ENCODE peak calls at places on chromosomes 2 and 18, in nine cellular contexts. One of them, this sample, is unnamed.

GRCh38 chr2:98026927-98027522 is 31.3 kb upstream of the TMEM131 start:
- DNase-seq in colonic mucosa: peak; percentile 15
- DNase-seq in tibial artery: no peak
- DNase-seq in brain microvascular endothelial cell: no peak
- DNase-seq in neural progenitor cell: no peak
- DNase-seq in ovary: no peak
- DNase-seq in right lobe of liver: no peak
- DNase-seq in right cardiac atrium: no peak
- DNase-seq in mesenchymal stem cell: no peak
- DNase-seq in this sample: no peak

GRCh38 chr2:172901913-172902312 is 166.3 kb downstream of the RAPGEF4 start:
- DNase-seq in colonic mucosa: no peak
- DNase-seq in tibial artery: no peak
- DNase-seq in brain microvascular endothelial cell: no peak
- DNase-seq in neural progenitor cell: no peak
- DNase-seq in ovary: no peak
- DNase-seq in right lobe of liver: no peak
- DNase-seq in right cardiac atrium: no peak
- DNase-seq in mesenchymal stem cell: no peak
- DNase-seq in this sample: no peak

GRCh38 chr2:119462574-119462973 is 30.9 kb downstream of the TMEM37 start:
- DNase-seq in colonic mucosa: no peak
- DNase-seq in tibial artery: no peak
- DNase-seq in brain microvascular endothelial cell: no peak
- DNase-seq in neural progenitor cell: no peak
- DNase-seq in ovary: no peak
- DNase-seq in right lobe of liver: no peak
- DNase-seq in right cardiac atrium: no peak
- DNase-seq in mesenchymal stem cell: no peak
- DNase-seq in this sample: no peak

GRCh38 chr18:75284566-75284965 is 74.0 kb downstream of the TSHZ1 start:
- DNase-seq in colonic mucosa: no peak
- DNase-seq in tibial artery: no peak
- DNase-seq in brain microvascular endothelial cell: no peak
- DNase-seq in neural progenitor cell: no peak
- DNase-seq in ovary: no peak
- DNase-seq in right lobe of liver: no peak
- DNase-seq in right cardiac atrium: no peak
- DNase-seq in mesenchymal stem cell: no peak
- DNase-seq in this sample: no peak

GRCh38 chr18:4319738-4320677 is 135.1 kb downstream of the DLGAP1 start:
- DNase-seq in colonic mucosa: no peak
- DNase-seq in tibial artery: no peak
- DNase-seq in brain microvascular endothelial cell: no peak
- DNase-seq in neural progenitor cell: no peak
- DNase-seq in ovary: no peak
- DNase-seq in right lobe of liver: no peak
- DNase-seq in right cardiac atrium: no peak
- DNase-seq in mesenchymal stem cell: no peak
- DNase-seq in this sample: no peak

GRCh38 chr18:37254256-37254880 is 311.2 kb downstream of the CELF4 start:
- DNase-seq in colonic mucosa: no peak
- DNase-seq in tibial artery: no peak
- DNase-seq in brain microvascular endothelial cell: no peak
- DNase-seq in neural progenitor cell: no peak
- DNase-seq in ovary: no peak
- DNase-seq in right lobe of liver: no peak
- DNase-seq in right cardiac atrium: no peak
- DNase-seq in mesenchymal stem cell: no peak
- DNase-seq in this sample: peak; percentile 26

GRCh38 chr2:112996635-112997034 is 8.6 kb upstream of the IL36A start:
- DNase-seq in colonic mucosa: no peak
- DNase-seq in tibial artery: no peak
- DNase-seq in brain microvascular endothelial cell: no peak
- DNase-seq in neural progenitor cell: no peak
- DNase-seq in ovary: no peak
- DNase-seq in right lobe of liver: no peak
- DNase-seq in right cardiac atrium: no peak
- DNase-seq in mesenchymal stem cell: no peak
- DNase-seq in this sample: no peak

GRCh38 chr2:17719562-17720371 is 33.8 kb downstream of the SMC6 start:
- DNase-seq in colonic mucosa: no peak
- DNase-seq in tibial artery: no peak
- DNase-seq in brain microvascular endothelial cell: no peak
- DNase-seq in neural progenitor cell: peak; percentile 4
- DNase-seq in ovary: no peak
- DNase-seq in right lobe of liver: no peak
- DNase-seq in right cardiac atrium: no peak
- DNase-seq in mesenchymal stem cell: peak; percentile 29
- DNase-seq in this sample: no peak

GRCh38 chr2:97900806-97901205 is 94.9 kb downstream of the TMEM131 start:
- DNase-seq in colonic mucosa: no peak
- DNase-seq in tibial artery: no peak
- DNase-seq in brain microvascular endothelial cell: peak; percentile 33
- DNase-seq in neural progenitor cell: no peak
- DNase-seq in ovary: no peak
- DNase-seq in right lobe of liver: no peak
- DNase-seq in right cardiac atrium: no peak
- DNase-seq in mesenchymal stem cell: peak; percentile 6
- DNase-seq in this sample: no peak

GRCh38 chr2:232913903-232914302 is 43.8 kb downstream of the SNORC start:
- DNase-seq in colonic mucosa: no peak
- DNase-seq in tibial artery: no peak
- DNase-seq in brain microvascular endothelial cell: no peak
- DNase-seq in neural progenitor cell: no peak
- DNase-seq in ovary: no peak
- DNase-seq in right lobe of liver: no peak
- DNase-seq in right cardiac atrium: no peak
- DNase-seq in mesenchymal stem cell: no peak
- DNase-seq in this sample: no peak

GRCh38 chr2:167438206-167438605 is 549.9 kb downstream of the XIRP2 start:
- DNase-seq in colonic mucosa: peak; percentile 29
- DNase-seq in tibial artery: no peak
- DNase-seq in brain microvascular endothelial cell: peak; percentile 76
- DNase-seq in neural progenitor cell: no peak
- DNase-seq in ovary: no peak
- DNase-seq in right lobe of liver: no peak
- DNase-seq in right cardiac atrium: no peak
- DNase-seq in mesenchymal stem cell: peak; percentile 78
- DNase-seq in this sample: no peak

GRCh38 chr18:79588131-79588635 is 91.4 kb upstream of the CTDP1 start:
- DNase-seq in colonic mucosa: no peak
- DNase-seq in tibial artery: peak; percentile 23
- DNase-seq in brain microvascular endothelial cell: no peak
- DNase-seq in neural progenitor cell: no peak
- DNase-seq in ovary: no peak
- DNase-seq in right lobe of liver: peak; percentile 11
- DNase-seq in right cardiac atrium: peak; percentile 30
- DNase-seq in mesenchymal stem cell: no peak
- DNase-seq in this sample: no peak

GRCh38 chr2:151111599-151112278 is 149.9 kb downstream of the RBM43 start:
- DNase-seq in colonic mucosa: no peak
- DNase-seq in tibial artery: no peak
- DNase-seq in brain microvascular endothelial cell: peak; percentile 75
- DNase-seq in neural progenitor cell: no peak
- DNase-seq in ovary: no peak
- DNase-seq in right lobe of liver: no peak
- DNase-seq in right cardiac atrium: no peak
- DNase-seq in mesenchymal stem cell: peak; percentile 83
- DNase-seq in this sample: no peak

GRCh38 chr2:176114930-176115625 is 1.5 kb upstream of the HOXD10 start:
- DNase-seq in colonic mucosa: no peak
- DNase-seq in tibial artery: no peak
- DNase-seq in brain microvascular endothelial cell: no peak
- DNase-seq in neural progenitor cell: no peak
- DNase-seq in ovary: no peak
- DNase-seq in right lobe of liver: no peak
- DNase-seq in right cardiac atrium: no peak
- DNase-seq in mesenchymal stem cell: no peak
- DNase-seq in this sample: no peak

GRCh38 chr2:113980946-113981345 is 91.1 kb downstream of the ACTR3 start:
- DNase-seq in colonic mucosa: no peak
- DNase-seq in tibial artery: peak; percentile 37
- DNase-seq in brain microvascular endothelial cell: peak; percentile 86
- DNase-seq in neural progenitor cell: no peak
- DNase-seq in ovary: no peak
- DNase-seq in right lobe of liver: no peak
- DNase-seq in right cardiac atrium: peak; percentile 61
- DNase-seq in mesenchymal stem cell: peak; percentile 40
- DNase-seq in this sample: no peak

GRCh38 chr2:26724004-26724750 is 31.7 kb downstream of the KCNK3 start:
- DNase-seq in colonic mucosa: peak; percentile 44
- DNase-seq in tibial artery: peak; percentile 70
- DNase-seq in brain microvascular endothelial cell: peak; percentile 71
- DNase-seq in neural progenitor cell: no peak
- DNase-seq in ovary: peak; percentile 88
- DNase-seq in right lobe of liver: peak; percentile 60
- DNase-seq in right cardiac atrium: peak; percentile 86
- DNase-seq in mesenchymal stem cell: peak; percentile 72
- DNase-seq in this sample: peak; percentile 32

GRCh38 chr18:2147424-2147823 is 423.9 kb downstream of the METTL4 start:
- DNase-seq in colonic mucosa: no peak
- DNase-seq in tibial artery: no peak
- DNase-seq in brain microvascular endothelial cell: no peak
- DNase-seq in neural progenitor cell: no peak
- DNase-seq in ovary: no peak
- DNase-seq in right lobe of liver: no peak
- DNase-seq in right cardiac atrium: no peak
- DNase-seq in mesenchymal stem cell: no peak
- DNase-seq in this sample: no peak

GRCh38 chr18:34911081-34911480 is 130.1 kb upstream of the MAPRE2 start:
- DNase-seq in colonic mucosa: no peak
- DNase-seq in tibial artery: no peak
- DNase-seq in brain microvascular endothelial cell: no peak
- DNase-seq in neural progenitor cell: no peak
- DNase-seq in ovary: no peak
- DNase-seq in right lobe of liver: no peak
- DNase-seq in right cardiac atrium: no peak
- DNase-seq in mesenchymal stem cell: no peak
- DNase-seq in this sample: no peak

GRCh38 chr18:34913837-34914755 is 127.1 kb upstream of the MAPRE2 start:
- DNase-seq in colonic mucosa: no peak
- DNase-seq in tibial artery: no peak
- DNase-seq in brain microvascular endothelial cell: peak; percentile 85
- DNase-seq in neural progenitor cell: no peak
- DNase-seq in ovary: no peak
- DNase-seq in right lobe of liver: no peak
- DNase-seq in right cardiac atrium: no peak
- DNase-seq in mesenchymal stem cell: peak; percentile 89
- DNase-seq in this sample: no peak

GRCh38 chr18:34915046-34915445 is 126.2 kb upstream of the MAPRE2 start:
- DNase-seq in colonic mucosa: no peak
- DNase-seq in tibial artery: no peak
- DNase-seq in brain microvascular endothelial cell: no peak
- DNase-seq in neural progenitor cell: no peak
- DNase-seq in ovary: no peak
- DNase-seq in right lobe of liver: no peak
- DNase-seq in right cardiac atrium: no peak
- DNase-seq in mesenchymal stem cell: no peak
- DNase-seq in this sample: no peak

GRCh38 chr18:34909637-34910364 is 131.4 kb upstream of the MAPRE2 start:
- DNase-seq in colonic mucosa: no peak
- DNase-seq in tibial artery: no peak
- DNase-seq in brain microvascular endothelial cell: peak; percentile 76
- DNase-seq in neural progenitor cell: no peak
- DNase-seq in ovary: no peak
- DNase-seq in right lobe of liver: no peak
- DNase-seq in right cardiac atrium: no peak
- DNase-seq in mesenchymal stem cell: peak; percentile 68
- DNase-seq in this sample: no peak
- H3K27ac ChIP-seq in colonic mucosa: no peak overlapping the region
- H3K27ac ChIP-seq in tibial artery: peak overlapping the region; percentile 47
- H3K27ac ChIP-seq in brain microvascular endothelial cell: peak overlapping the region; percentile 33
- H3K27ac ChIP-seq in neural progenitor cell: no peak overlapping the region
- H3K27ac ChIP-seq in ovary: no peak overlapping the region
- H3K27ac ChIP-seq in right lobe of liver: no peak overlapping the region
- H3K27ac ChIP-seq in right cardiac atrium: no peak overlapping the region
- H3K27ac ChIP-seq in mesenchymal stem cell: no peak overlapping the region
- H3K27ac ChIP-seq in this sample: no peak overlapping the region

DNA sequence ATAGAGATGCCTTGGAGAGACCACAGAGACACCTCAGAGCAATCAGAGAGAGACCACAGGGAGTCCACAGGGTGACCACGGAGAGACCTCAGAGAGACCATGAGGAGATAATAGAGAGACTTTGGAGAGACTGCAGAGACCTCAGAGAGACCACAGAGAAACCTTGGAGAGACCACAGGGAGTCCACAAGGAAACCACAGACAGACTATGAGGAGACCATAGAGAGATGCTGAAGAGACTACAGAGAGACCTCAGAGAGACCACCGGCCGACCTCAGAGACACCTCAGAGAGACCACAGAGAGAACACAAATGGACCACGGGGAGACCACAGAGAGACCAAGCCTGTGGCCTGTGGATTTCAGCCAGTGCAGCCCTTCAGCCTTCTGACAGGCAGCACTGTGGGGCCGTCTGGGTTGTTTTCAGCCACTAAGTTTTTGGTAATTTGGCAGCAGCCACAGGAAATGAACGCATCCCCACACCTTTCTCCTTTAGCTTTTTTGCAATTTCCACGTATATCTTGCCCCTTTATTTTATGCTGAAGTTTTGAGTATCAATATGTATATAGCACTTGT is 11.4 kb upstream of the TMEM18 start:
- DNase-seq in colonic mucosa: no peak
- DNase-seq in tibial artery: no peak
- DNase-seq in brain microvascular endothelial cell: no peak
- DNase-seq in neural progenitor cell: no peak
- DNase-seq in ovary: no peak
- DNase-seq in right lobe of liver: no peak
- DNase-seq in right cardiac atrium: no peak
- DNase-seq in mesenchymal stem cell: no peak
- DNase-seq in this sample: no peak
- H3K27ac ChIP-seq in colonic mucosa: no peak overlapping the region
- H3K27ac ChIP-seq in tibial artery: peak overlapping the region; percentile 91
- H3K27ac ChIP-seq in brain microvascular endothelial cell: no peak overlapping the region
- H3K27ac ChIP-seq in neural progenitor cell: no peak overlapping the region
- H3K27ac ChIP-seq in ovary: no peak overlapping the region
- H3K27ac ChIP-seq in right lobe of liver: no peak overlapping the region
- H3K27ac ChIP-seq in right cardiac atrium: no peak overlapping the region
- H3K27ac ChIP-seq in mesenchymal stem cell: no peak overlapping the region
- H3K27ac ChIP-seq in this sample: no peak overlapping the region

DNA sequence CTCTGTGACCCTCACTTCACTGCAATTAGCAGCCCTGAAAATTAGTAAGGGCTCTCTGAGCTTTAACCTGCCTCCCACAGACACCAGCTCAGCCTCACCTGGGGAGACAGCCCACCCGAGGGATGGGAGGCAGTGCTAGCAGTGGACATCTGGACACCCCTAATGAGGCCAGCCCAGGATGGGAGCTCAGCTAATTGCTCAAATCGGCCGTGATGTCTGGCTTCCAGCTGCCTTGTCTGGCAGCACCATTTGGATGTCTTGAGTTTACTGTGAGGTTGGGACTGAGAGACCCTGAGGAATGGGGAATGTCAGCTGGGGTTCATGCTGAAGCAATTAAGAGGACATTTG is 365.6 kb downstream of the TNS1 start:
- DNase-seq in colonic mucosa: no peak
- DNase-seq in tibial artery: no peak
- DNase-seq in brain microvascular endothelial cell: no peak
- DNase-seq in neural progenitor cell: peak; percentile 26
- DNase-seq in ovary: no peak
- DNase-seq in right lobe of liver: no peak
- DNase-seq in right cardiac atrium: no peak
- DNase-seq in mesenchymal stem cell: no peak
- DNase-seq in this sample: no peak
- H3K27ac ChIP-seq in colonic mucosa: no peak overlapping the region
- H3K27ac ChIP-seq in tibial artery: no peak overlapping the region
- H3K27ac ChIP-seq in brain microvascular endothelial cell: no peak overlapping the region
- H3K27ac ChIP-seq in neural progenitor cell: no peak overlapping the region
- H3K27ac ChIP-seq in ovary: no peak overlapping the region
- H3K27ac ChIP-seq in right lobe of liver: no peak overlapping the region
- H3K27ac ChIP-seq in right cardiac atrium: no peak overlapping the region
- H3K27ac ChIP-seq in mesenchymal stem cell: no peak overlapping the region
- H3K27ac ChIP-seq in this sample: no peak overlapping the region

GRCh38 chr2:66430906-66431619 is 3.9 kb upstream of the MEIS1 start:
- DNase-seq in colonic mucosa: no peak
- DNase-seq in tibial artery: no peak
- DNase-seq in brain microvascular endothelial cell: no peak
- DNase-seq in neural progenitor cell: peak; percentile 52
- DNase-seq in ovary: no peak
- DNase-seq in right lobe of liver: no peak
- DNase-seq in right cardiac atrium: no peak
- DNase-seq in mesenchymal stem cell: no peak
- DNase-seq in this sample: no peak
- H3K27ac ChIP-seq in colonic mucosa: no peak overlapping the region
- H3K27ac ChIP-seq in tibial artery: no peak overlapping the region
- H3K27ac ChIP-seq in brain microvascular endothelial cell: no peak overlapping the region
- H3K27ac ChIP-seq in neural progenitor cell: no peak overlapping the region
- H3K27ac ChIP-seq in ovary: no peak overlapping the region
- H3K27ac ChIP-seq in right lobe of liver: no peak overlapping the region
- H3K27ac ChIP-seq in right cardiac atrium: no peak overlapping the region
- H3K27ac ChIP-seq in mesenchymal stem cell: no peak overlapping the region
- H3K27ac ChIP-seq in this sample: peak overlapping the region; percentile 89

This sample was measured in stomach.